ENCODE peak calls at places on chromosomes 11 and 22, in nine cellular contexts. E is RWPE2, U is upper lobe of right lung, J is GM20000, T is ovary, X is dorsolateral prefrontal cortex, R is HFFc6, D is AG04450, B is kidney epithelial cell. P is an unnamed sample.

GRCh38 chr11:7688238-7688826 is 15.0 kb upstream of the CYB5R2 start:
- DNase-seq in B (no peak), R (peak), X (no peak), D (no peak), E (no peak), J (peak), U (no peak), T (no peak), P (no peak)

GRCh38 chr11:134760307-134760706 is 348.3 kb upstream of the B3GAT1 start:
- DNase-seq in X (no peak), B (no peak), E (no peak), U (no peak), J (no peak), T (no peak), R (no peak), D (no peak), P (no peak)

GRCh38 chr11:69040051-69040450 is 8.7 kb upstream of the TPCN2 start:
- DNase-seq in J (no peak), R (no peak), U (no peak), X (no peak), D (no peak), B (no peak), E (no peak), T (no peak), P (no peak)

GRCh38 chr11:49995559-49995958 is 13.2 kb upstream of the OR4C12 start:
- DNase-seq in D (no peak), T (no peak), R (peak), E (no peak), B (no peak), X (peak), U (no peak), J (no peak), P (no peak)

GRCh38 chr11:766941-767210 is 10.4 kb downstream of the GATD1 start:
- DNase-seq in J (no peak), D (no peak), X (no peak), B (no peak), T (no peak), E (no peak), R (no peak), U (no peak), P (no peak)

GRCh38 chr11:35930466-35930865 is 13.4 kb upstream of the LDLRAD3 start:
- DNase-seq in R (no peak), D (no peak), U (no peak), X (no peak), J (no peak), T (no peak), B (no peak), E (no peak), P (no peak)

GRCh38 chr11:792873-793272 is 3.0 kb upstream of the CEND1 start:
- DNase-seq in X (no peak), J (no peak), D (no peak), E (no peak), U (no peak), R (no peak), B (no peak), T (no peak), P (no peak)

GRCh38 chr11:47552086-47552580 is 799 bp downstream of the CELF1 start:
- DNase-seq in J (no peak), R (peak), T (peak), B (no peak), X (no peak), D (no peak), U (peak), E (no peak), P (no peak)

GRCh38 chr22:29606320-29606719 is 2.9 kb downstream of the NF2 start:
- DNase-seq in T (no peak), J (no peak), D (no peak), E (no peak), U (no peak), X (no peak), B (no peak), R (no peak), P (no peak)

GRCh38 chr11:64621283-64622019 is 30.4 kb downstream of the SLC22A12 start:
- DNase-seq in E (no peak), T (no peak), U (no peak), D (no peak), R (no peak), J (no peak), B (no peak), X (no peak), P (no peak)

GRCh38 chr11:94171693-94172440 is 43.2 kb downstream of the PANX1 start:
- DNase-seq in B (no peak), J (peak), E (no peak), D (no peak), U (no peak), X (no peak), R (peak), T (no peak), P (no peak)

GRCh38 chr11:19779740-19780139 is 67.1 kb downstream of the NAV2 start:
- DNase-seq in J (no peak), X (no peak), U (no peak), T (no peak), E (no peak), R (no peak), D (no peak), B (no peak), P (no peak)

GRCh38 chr11:12675951-12676711 is 1.9 kb downstream of the TEAD1 start:
- DNase-seq in X (no peak), J (peak), R (no peak), U (no peak), D (no peak), T (peak), B (no peak), E (no peak), P (no peak)

GRCh38 chr11:17408641-17409040 is 20.2 kb upstream of the KCNJ11 start:
- DNase-seq in U (no peak), D (no peak), X (no peak), T (no peak), E (no peak), B (no peak), R (no peak), J (no peak), P (no peak)

GRCh38 chr11:100445231-100445735 is 241.8 kb upstream of the ARHGAP42 start:
- DNase-seq in R (no peak), D (no peak), X (no peak), B (no peak), E (no peak), T (no peak), J (no peak), U (no peak), P (no peak)

GRCh38 chr11:62682518-62682917 is 3.6 kb upstream of the UBXN1 start:
- DNase-seq in T (no peak), X (no peak), U (no peak), D (no peak), J (no peak), R (no peak), B (no peak), E (no peak), P (no peak)

GRCh38 chr22:25396615-25397200 is 167.8 kb upstream of the GRK3 start:
- DNase-seq in D (no peak), E (no peak), J (no peak), X (no peak), B (no peak), R (no peak), T (no peak), U (no peak), P (no peak)
- TF ChIP-seq CTCF in D (no peak), E (no peak), J (no peak), X (no peak), B (no peak), R (no peak), T (no peak), U (no peak), P (no peak)

DNA sequence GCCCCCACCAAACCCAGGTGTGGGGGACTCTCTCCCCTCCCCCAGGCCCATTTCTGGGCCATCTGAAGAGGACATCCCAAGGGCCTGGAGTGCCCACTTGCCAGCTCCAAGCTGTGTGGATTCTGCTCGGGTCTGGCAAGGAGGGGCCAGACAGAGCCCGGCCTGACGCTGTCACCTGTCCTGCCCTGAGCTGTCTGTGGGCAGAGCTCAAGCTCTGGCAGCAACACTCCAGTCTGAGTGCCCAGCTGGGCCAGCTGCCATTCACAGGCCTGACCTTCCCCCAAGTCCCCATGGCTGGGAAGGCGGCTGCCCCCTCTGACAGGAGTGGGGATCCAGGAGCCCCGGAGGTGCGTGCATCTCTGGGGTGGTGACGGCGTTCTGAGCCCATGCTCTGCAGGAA is 6.2 kb upstream of the PIM3 start:
- DNase-seq in B (no peak), X (no peak), U (peak), T (no peak), E (no peak), D (no peak), R (no peak), J (no peak), P (no peak)
- TF ChIP-seq CTCF in B (no peak), X (no peak), U (no peak), T (no peak), E (no peak), D (no peak), R (no peak), J (no peak), P (no peak)

GRCh38 chr11:60866911-60867870 is at the start of gene ZP1:
- DNase-seq in R (no peak), T (no peak), J (no peak), B (no peak), E (peak), X (no peak), D (no peak), U (peak), P (no peak)
- TF ChIP-seq CTCF in R (no peak), T (no peak), J (no peak), B (no peak), E (no peak), X (no peak), D (no peak), U (no peak), P (no peak)

GRCh38 chr11:11395126-11395525 is 42.1 kb upstream of the CSNK2A3 start:
- DNase-seq in B (no peak), U (no peak), R (no peak), J (no peak), T (no peak), E (no peak), D (no peak), X (no peak), P (no peak)
- TF ChIP-seq CTCF in B (no peak), U (no peak), R (no peak), J (no peak), T (no peak), E (no peak), D (no peak), X (no peak), P (no peak)

DNA sequence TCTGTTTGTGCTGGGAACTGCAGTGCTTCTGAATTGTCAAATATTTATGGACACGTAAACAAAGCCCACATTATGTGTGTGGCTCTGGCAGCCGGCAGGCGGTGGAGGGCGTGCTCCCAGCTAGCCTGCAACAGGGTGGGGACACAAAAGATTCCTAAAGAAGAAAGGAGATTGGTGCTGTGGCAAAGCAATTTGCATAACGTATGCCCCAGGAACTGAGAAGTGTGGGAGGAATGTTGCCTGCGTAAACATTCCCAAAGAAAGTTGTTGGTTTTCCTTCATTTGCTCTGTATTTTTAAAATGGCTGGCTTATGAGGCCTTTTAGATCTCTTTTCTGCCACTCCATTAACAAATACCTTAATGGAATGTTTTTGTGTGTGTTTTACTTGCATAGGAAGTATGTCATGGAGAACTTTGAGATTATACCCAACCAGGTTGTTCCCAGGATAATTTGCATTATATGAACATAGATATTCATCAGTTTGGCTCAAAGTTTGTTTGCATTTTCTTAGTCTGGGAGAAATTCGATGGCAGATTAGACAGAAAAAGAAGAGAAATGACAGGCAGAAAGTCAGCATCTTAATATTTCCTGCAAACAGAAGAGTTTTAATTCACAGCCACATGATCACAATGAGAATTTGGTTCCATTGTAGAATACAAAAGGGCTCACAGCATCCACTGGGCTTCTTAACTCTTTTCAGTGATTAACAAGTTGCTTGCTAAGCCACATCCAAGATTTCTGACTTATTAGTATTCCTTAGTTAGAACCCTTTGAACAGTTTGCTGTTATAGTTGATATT is 41.8 kb upstream of the DLAT start:
- DNase-seq in J (no peak), D (peak), E (no peak), U (peak), B (no peak), R (no peak), X (peak), T (no peak), P (no peak)
- TF ChIP-seq CTCF in J (no peak), D (peak), E (no peak), U (peak), B (no peak), R (no peak), X (peak), T (no peak), P (no peak)

GRCh38 chr11:101862410-101863233 is 52.2 kb upstream of the CEP126 start:
- DNase-seq in U (no peak), R (peak), D (no peak), T (peak), J (no peak), E (no peak), B (no peak), X (no peak), P (no peak)
- TF ChIP-seq CTCF in U (peak), R (peak), D (peak), T (no peak), J (no peak), E (peak), B (peak), X (no peak), P (no peak)

GRCh38 chr11:116615211-116615865 is 157.4 kb downstream of the BUD13 start:
- DNase-seq in U (no peak), D (no peak), X (no peak), E (no peak), B (no peak), T (no peak), R (no peak), J (no peak), P (no peak)
- TF ChIP-seq CTCF in U (no peak), D (no peak), X (no peak), E (no peak), B (no peak), T (no peak), R (no peak), J (no peak), P (no peak)

GRCh38 chr11:59918494-59918893 is 19.7 kb upstream of the OOSP1 start:
- DNase-seq in U (no peak), E (no peak), X (no peak), D (no peak), R (peak), T (no peak), B (no peak), J (no peak), P (no peak)

GRCh38 chr11:59923813-59924212 is 14.4 kb upstream of the OOSP1 start:
- DNase-seq in X (no peak), T (no peak), U (no peak), J (no peak), B (no peak), R (no peak), D (no peak), E (no peak), P (no peak)

DNA sequence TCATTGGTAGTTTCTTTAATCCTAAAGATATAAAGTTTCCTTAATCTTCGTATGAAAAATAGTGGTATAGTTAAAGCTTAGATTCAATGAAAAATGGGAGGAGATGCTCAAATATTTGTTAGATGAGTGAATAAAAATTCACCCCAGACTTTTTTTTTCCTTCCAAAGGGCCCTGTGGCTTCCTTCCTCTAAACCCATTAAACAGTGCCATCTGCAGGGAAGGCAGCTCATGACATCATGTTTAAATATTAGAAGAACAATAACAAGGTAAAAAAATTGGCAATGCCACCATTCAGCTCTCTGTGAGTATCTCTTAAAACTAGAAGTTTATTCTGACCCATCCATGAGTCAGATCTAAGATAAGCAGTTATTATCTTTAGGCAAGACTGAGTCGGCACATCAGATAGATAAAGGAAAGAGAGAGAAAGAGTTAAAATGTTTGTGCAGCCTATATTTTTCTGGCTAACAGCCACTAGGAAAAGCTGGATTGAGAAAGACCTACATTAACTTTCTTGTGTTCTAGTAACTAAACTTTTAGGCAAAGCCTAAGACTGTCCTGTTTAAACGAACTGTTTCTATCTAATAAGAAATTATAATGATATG is 19.1 kb upstream of the OOSP1 start:
- DNase-seq in T (no peak), R (peak), E (no peak), B (no peak), D (no peak), J (no peak), U (no peak), X (no peak), P (no peak)
- TF ChIP-seq CTCF in T (no peak), R (peak), E (peak), B (peak), D (no peak), J (peak), U (peak), X (no peak), P (peak)